ENCODE peak calls at places on chromosomes 12 and 14, in nine cellular contexts. I is CD8-positive, alpha-beta T cell; N is A673; V is mucosa of descending colon; Y is fibroblast of villous mesenchyme; R is AG10803; E is astrocyte; J is fibroblast of lung; S is choroid plexus epithelial cell. T is an unnamed sample.

GRCh38 chr12:27246141-27246540 is 2.1 kb downstream of the STK38L start:
- DNase-seq in R (no peak), S (no peak), J (no peak), E (no peak), Y (no peak), I (no peak), V (no peak), N (no peak), T (no peak)

GRCh38 chr14:101912841-101913240 is 51.5 kb upstream of the DYNC1H1 start:
- DNase-seq in Y (no peak), V (no peak), J (no peak), S (no peak), N (no peak), I (no peak), E (no peak), R (no peak), T (no peak)

GRCh38 chr14:100715803-100716202 is 10.9 kb upstream of the DLK1 start:
- DNase-seq in S (no peak), Y (no peak), E (no peak), N (no peak), J (no peak), V (no peak), R (no peak), I (no peak), T (no peak)

GRCh38 chr12:25056011-25056410 is 107.1 kb upstream of the BCAT1 start:
- DNase-seq in J (no peak), R (no peak), Y (no peak), N (no peak), V (no peak), I (no peak), S (no peak), E (no peak), T (no peak)

GRCh38 chr12:113259499-113259953 is 38.3 kb downstream of the TPCN1 start:
- DNase-seq in S (peak), E (no peak), Y (peak), N (no peak), I (no peak), V (peak), R (peak), J (no peak), T (no peak)

GRCh38 chr12:116130431-116130830 is 147.1 kb downstream of the MED13L start:
- DNase-seq in J (peak), N (peak), R (peak), E (peak), I (no peak), V (no peak), S (no peak), Y (peak), T (no peak)

GRCh38 chr14:70886421-70887206 is 20.6 kb upstream of the PCNX1 start:
- DNase-seq in J (no peak), N (no peak), V (peak), E (no peak), S (no peak), Y (no peak), I (no peak), R (no peak), T (no peak)

GRCh38 chr12:30420561-30420960 is 275.1 kb downstream of the IPO8 start:
- DNase-seq in J (peak), E (peak), R (peak), I (no peak), S (peak), N (no peak), Y (peak), V (no peak), T (no peak)

GRCh38 chr12:57845478-57846284 is 848 bp downstream of the CTDSP2 start:
- DNase-seq in I (peak), Y (no peak), J (peak), V (peak), E (no peak), R (peak), N (peak), S (peak), T (no peak)

GRCh38 chr14:92556255-92556741 is 42.7 kb downstream of the RIN3 start:
- DNase-seq in Y (no peak), J (peak), I (no peak), N (no peak), V (no peak), S (peak), E (no peak), R (no peak), T (no peak)

GRCh38 chr12:52022841-52023181 is 16.1 kb downstream of the TAMALIN start:
- DNase-seq in I (no peak), R (no peak), Y (no peak), N (no peak), E (no peak), V (peak), J (no peak), S (no peak), T (no peak)

GRCh38 chr12:107091381-107091780 is 2.0 kb downstream of the CRY1 start:
- DNase-seq in R (peak), V (no peak), N (peak), I (no peak), J (peak), Y (peak), S (peak), E (peak), T (no peak)

GRCh38 chr14:90812109-90812508 is 4.1 kb downstream of the TTC7B start:
- DNase-seq in S (no peak), R (no peak), J (no peak), Y (no peak), I (no peak), E (no peak), V (no peak), N (no peak), T (no peak)

GRCh38 chr14:64953310-64953654 is 10.7 kb upstream of the GPX2 start:
- DNase-seq in S (no peak), I (no peak), V (no peak), Y (no peak), J (no peak), E (no peak), R (no peak), N (no peak), T (no peak)

GRCh38 chr14:56117765-56118610 is at the start of gene PELI2:
- DNase-seq in Y (peak), R (peak), I (peak), N (peak), S (peak), V (peak), J (peak), E (peak), T (no peak)

GRCh38 chr12:105744659-105745058 is 394.1 kb downstream of the NUAK1 start:
- DNase-seq in I (no peak), J (no peak), S (no peak), E (no peak), R (no peak), V (no peak), N (no peak), Y (no peak), T (no peak)

DNA sequence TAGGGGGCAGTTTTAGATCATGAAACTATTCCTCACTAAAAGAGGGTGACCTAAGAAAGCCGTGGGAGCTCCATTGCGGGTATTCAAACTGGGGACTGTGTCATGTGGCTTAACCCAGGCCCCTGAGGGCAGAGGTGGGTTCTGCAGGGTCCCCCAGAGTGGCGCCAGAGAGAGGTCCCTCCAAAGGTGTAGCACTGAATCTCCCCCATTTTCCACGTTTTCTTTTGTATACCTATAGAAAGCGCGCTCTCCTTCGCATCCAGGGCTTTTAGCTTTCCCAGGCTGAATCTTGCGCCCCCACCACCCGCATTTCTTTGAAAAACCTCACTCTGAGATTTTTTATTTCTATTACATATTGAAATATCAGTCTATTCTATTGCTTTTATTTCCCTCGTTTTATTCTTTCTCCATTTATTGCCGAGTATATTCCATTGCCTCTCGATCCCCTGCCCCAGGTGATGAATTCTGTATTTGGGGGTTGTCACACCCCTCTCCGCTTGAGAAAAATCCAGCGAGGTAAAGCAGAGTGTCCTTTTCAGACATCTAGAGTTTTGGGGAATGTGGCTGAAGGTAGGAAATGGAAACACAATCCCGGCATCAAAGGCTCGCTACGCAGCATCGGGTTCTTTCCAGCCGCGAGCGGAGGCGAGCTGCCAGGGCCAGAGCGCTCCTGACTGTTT is 895 bp upstream of the HOXC13 start:
- DNase-seq in S (no peak), R (no peak), I (no peak), N (no peak), J (no peak), Y (no peak), V (no peak), E (no peak), T (no peak)
- H3K4me3 ChIP-seq in S (no peak), R (no peak), I (no peak), N (peak), J (no peak), Y (no peak), V (no peak), E (no peak), T (peak)

GRCh38 chr14:75301666-75302325 is 23.2 kb downstream of the FOS start:
- DNase-seq in N (no peak), Y (peak), V (peak), I (no peak), R (peak), J (no peak), S (peak), E (no peak), T (no peak)

GRCh38 chr14:75310295-75311059 is 31.8 kb downstream of the FOS start:
- DNase-seq in I (no peak), Y (peak), R (peak), N (peak), S (peak), J (peak), V (peak), E (peak), T (no peak)

GRCh38 chr14:75303415-75303814 is 24.8 kb downstream of the FOS start:
- DNase-seq in N (peak), E (peak), R (peak), V (no peak), S (peak), I (peak), J (peak), Y (peak), T (no peak)

GRCh38 chr14:75307700-75308379 is 29.2 kb downstream of the FOS start:
- DNase-seq in S (peak), R (peak), J (peak), V (peak), E (peak), N (peak), I (peak), Y (peak), T (no peak)

DNA sequence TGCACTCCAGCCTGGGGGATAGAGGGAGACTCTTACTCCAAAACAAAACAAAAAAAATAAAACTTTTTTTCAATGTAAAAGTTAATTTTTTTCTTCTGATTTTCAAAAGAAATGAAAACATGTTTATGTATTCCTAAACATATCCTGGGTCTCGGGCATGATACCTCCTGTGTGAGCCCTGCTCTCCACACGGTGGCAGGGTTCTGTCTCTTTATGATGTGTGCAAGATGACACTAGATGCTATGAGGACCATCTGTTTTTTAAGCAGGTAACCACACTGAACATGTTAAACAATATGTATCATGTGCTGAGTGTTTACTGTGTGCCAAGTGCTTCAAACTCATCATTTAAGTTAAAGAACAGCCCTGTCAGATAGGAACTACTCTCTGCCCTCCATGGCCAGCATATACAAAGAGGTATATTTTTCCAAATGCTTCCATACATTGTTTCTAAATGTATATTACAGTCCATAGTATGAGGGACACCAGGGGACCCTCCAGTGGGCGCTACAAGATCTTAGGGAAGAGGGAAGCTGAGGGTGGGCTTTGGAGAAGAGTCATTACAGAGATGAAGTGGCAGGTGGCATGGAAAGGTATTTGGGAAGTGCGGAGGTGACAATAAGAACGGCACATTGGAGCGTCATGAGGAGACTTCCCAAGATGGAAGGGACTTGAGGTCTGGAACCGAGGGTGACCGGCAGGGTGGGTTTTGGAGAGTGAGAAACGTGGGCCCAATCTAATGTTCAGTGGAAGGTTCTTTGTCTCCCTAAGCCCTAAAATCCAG is 28.5 kb downstream of the FOS start:
- DNase-seq in J (no peak), E (no peak), R (peak), N (peak), I (no peak), Y (no peak), S (peak), V (no peak), T (no peak)
- TF ChIP-seq CTCF in J (peak), E (peak), R (peak), N (peak), I (no peak), Y (peak), S (peak), V (no peak), T (peak)

GRCh38 chr12:49947593-49948226 is 2.8 kb upstream of the AQP2 start:
- DNase-seq in I (no peak), N (no peak), V (no peak), S (no peak), J (no peak), E (no peak), Y (no peak), R (no peak), T (no peak)
- H3K4me3 ChIP-seq in I (no peak), N (no peak), V (no peak), S (no peak), J (no peak), E (no peak), Y (no peak), R (no peak), T (no peak)

GRCh38 chr12:90167501-90167900 is 458.9 kb upstream of the ATP2B1 start:
- DNase-seq in J (no peak), Y (no peak), N (no peak), R (no peak), E (no peak), I (no peak), S (no peak), V (no peak), T (no peak)

GRCh38 chr12:90166671-90167070 is 458.0 kb upstream of the ATP2B1 start:
- DNase-seq in N (no peak), E (no peak), J (no peak), V (no peak), Y (no peak), S (no peak), I (no peak), R (no peak), T (no peak)

GRCh38 chr12:90166012-90166411 is 457.4 kb upstream of the ATP2B1 start:
- DNase-seq in V (no peak), I (no peak), R (no peak), S (no peak), N (no peak), Y (no peak), E (no peak), J (no peak), T (no peak)

DNA sequence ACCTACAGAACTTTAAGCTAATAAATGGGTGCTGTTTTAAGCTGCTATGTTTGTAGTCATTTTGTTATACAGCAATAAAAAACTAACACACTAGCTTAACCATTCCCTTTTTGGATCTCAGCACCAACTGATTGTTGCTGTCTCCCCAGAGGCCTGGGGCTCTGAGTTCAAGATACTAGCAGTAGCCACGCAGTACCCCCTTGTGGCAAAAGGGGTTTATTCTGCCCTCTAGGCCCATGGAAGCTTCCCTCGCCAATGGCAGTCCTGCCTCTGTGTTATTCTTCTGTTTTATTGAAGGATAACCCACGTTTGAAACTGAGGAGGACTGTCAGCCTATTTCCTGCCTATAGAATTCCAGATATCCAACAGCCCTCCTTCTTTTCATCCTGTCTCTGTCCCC is 455.3 kb upstream of the ATP2B1 start:
- DNase-seq in J (no peak), N (peak), Y (no peak), V (no peak), E (no peak), S (no peak), I (no peak), R (peak), T (no peak)
- TF ChIP-seq CTCF in J (no peak), N (peak), Y (peak), V (no peak), E (no peak), S (no peak), I (no peak), R (no peak), T (no peak)

GRCh38 chr14:97408937-97409860 is 612.0 kb downstream of the VRK1 start:
- DNase-seq in J (no peak), Y (no peak), I (no peak), V (no peak), N (peak), R (no peak), S (no peak), E (no peak), T (no peak)

GRCh38 chr14:97411938-97412612 is 614.9 kb downstream of the VRK1 start:
- DNase-seq in Y (no peak), N (peak), E (no peak), R (no peak), S (peak), V (no peak), I (no peak), J (no peak), T (no peak)

GRCh38 chr14:97412933-97413574 is 615.9 kb downstream of the VRK1 start:
- DNase-seq in R (no peak), S (no peak), N (peak), J (no peak), Y (no peak), I (no peak), E (no peak), V (no peak), T (no peak)

GRCh38 chr14:97408503-97408902 is 611.3 kb downstream of the VRK1 start:
- DNase-seq in N (peak), R (no peak), Y (no peak), I (no peak), S (no peak), E (no peak), J (no peak), V (no peak), T (no peak)

GRCh38 chr14:97410667-97411286 is 613.6 kb downstream of the VRK1 start:
- DNase-seq in N (peak), E (no peak), I (no peak), V (no peak), S (no peak), R (no peak), Y (no peak), J (no peak), T (no peak)
- H3K4me3 ChIP-seq in N (peak), E (no peak), I (no peak), V (no peak), S (no peak), R (no peak), Y (no peak), J (no peak), T (no peak)

DNA sequence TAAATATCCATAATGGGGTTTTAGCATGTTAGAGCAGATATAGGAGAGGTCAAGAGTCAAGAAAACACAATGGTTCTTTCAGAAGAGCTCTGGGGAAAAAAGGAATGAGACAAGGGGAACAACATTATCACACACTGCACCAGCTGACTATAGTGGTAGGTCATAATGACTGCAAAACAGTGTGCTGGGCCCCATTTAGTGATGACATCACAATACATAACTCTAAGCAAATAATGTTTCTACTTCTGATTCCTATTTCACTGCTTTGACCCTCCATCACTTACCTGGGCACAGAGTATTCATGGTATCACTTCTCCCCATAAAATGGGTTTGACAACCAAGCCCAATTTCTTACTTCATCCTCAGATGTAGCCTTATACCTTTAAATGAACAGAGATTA is 62.1 kb downstream of the GARIN6 start:
- DNase-seq in J (no peak), R (no peak), I (no peak), N (no peak), V (no peak), S (no peak), Y (no peak), E (no peak), T (no peak)
- TF ChIP-seq CTCF in J (no peak), R (no peak), I (no peak), N (no peak), V (no peak), S (no peak), Y (no peak), E (no peak), T (no peak)

DNA sequence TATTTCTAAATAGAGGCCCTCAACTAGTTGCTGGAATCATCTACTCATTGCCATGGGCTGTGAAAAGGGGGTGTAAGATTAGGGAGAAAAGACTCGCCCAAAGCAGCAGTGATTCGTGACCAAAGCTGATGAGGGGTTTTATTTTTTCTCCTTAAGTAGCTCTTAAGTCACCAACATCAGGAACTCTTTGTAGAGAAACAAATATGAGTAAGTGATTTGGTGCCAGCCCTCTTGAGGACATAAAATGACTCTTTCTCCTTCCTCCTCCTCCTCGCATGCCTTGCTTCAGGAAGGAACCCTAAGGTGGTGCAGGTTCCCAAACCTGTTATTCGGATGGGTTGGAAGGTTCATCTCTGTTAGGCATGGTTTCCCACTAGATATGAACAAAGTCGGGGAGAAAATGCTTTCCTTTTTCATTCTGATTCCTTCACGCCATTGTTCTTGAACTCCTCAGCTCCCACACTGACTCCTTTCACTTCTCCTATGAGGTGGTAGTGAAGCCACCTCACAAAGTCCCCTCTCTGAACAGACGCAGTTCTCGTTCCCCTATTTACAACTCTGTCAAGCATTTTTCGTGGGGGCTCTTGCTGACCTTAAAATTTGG is 113.4 kb downstream of the ETV6 start:
- DNase-seq in R (peak), N (no peak), Y (no peak), V (no peak), J (peak), E (no peak), S (no peak), I (no peak), T (no peak)
- H3K4me3 ChIP-seq in R (no peak), N (no peak), Y (no peak), V (no peak), J (no peak), E (no peak), S (no peak), I (no peak), T (no peak)

GRCh38 chr12:131473721-131474709 is 236.9 kb upstream of the SFSWAP start:
- DNase-seq in J (no peak), E (no peak), V (no peak), N (no peak), R (no peak), Y (no peak), S (no peak), I (no peak), T (no peak)
- TF ChIP-seq CTCF in J (no peak), E (no peak), V (no peak), N (no peak), R (no peak), Y (no peak), S (no peak), I (no peak), T (no peak)

GRCh38 chr14:54882521-54882920 is 20.1 kb downstream of the GCH1 start:
- DNase-seq in R (no peak), Y (peak), N (no peak), V (no peak), J (no peak), E (no peak), I (no peak), S (peak), T (no peak)

GRCh38 chr14:54877703-54878021 is 25.0 kb downstream of the GCH1 start:
- DNase-seq in E (no peak), J (no peak), N (no peak), I (no peak), R (no peak), Y (no peak), V (no peak), S (no peak), T (no peak)

GRCh38 chr14:54877015-54877702 is 25.5 kb downstream of the GCH1 start:
- DNase-seq in J (peak), E (peak), N (no peak), V (no peak), R (peak), S (peak), I (no peak), Y (peak), T (no peak)

GRCh38 chr14:54881761-54882401 is 20.7 kb downstream of the GCH1 start:
- DNase-seq in I (no peak), N (no peak), V (no peak), J (no peak), R (peak), E (no peak), S (peak), Y (peak), T (peak)

GRCh38 chr14:54881235-54881760 is 21.3 kb downstream of the GCH1 start:
- DNase-seq in S (peak), Y (peak), V (no peak), J (peak), E (peak), N (no peak), I (peak), R (peak), T (no peak)
- H3K4me3 ChIP-seq in S (peak), Y (peak), V (no peak), J (peak), E (peak), N (peak), I (peak), R (peak), T (peak)

T was measured in AG09309.